ENCODE peak calls at places on chromosome 15, in six cellular contexts. X is neuronal stem cell, R is mammary epithelial cell, Q is Karpas-422, V is H1, O is GM23338. T is an unnamed sample.

GRCh38 chr15:47523669-47524068 is 193.6 kb upstream of the SEMA6D start:
- DNase-seq in X (no peak), R (peak), Q (no peak), V (no peak), O (no peak), T (peak)

GRCh38 chr15:58505581-58505980 is 73.8 kb downstream of the LIPC start:
- DNase-seq in X (no peak), R (no peak), Q (no peak), V (no peak), O (no peak), T (peak)

GRCh38 chr15:89680282-89680873 is 1.2 kb upstream of the PLIN1 start:
- DNase-seq in X (no peak), R (no peak), Q (no peak), V (no peak), O (no peak), T (peak)

GRCh38 chr15:68783226-68784054 is 37.3 kb downstream of the ANP32A start:
- DNase-seq in X (no peak), R (peak), Q (peak), V (no peak), O (peak), T (no peak)

GRCh38 chr15:28005004-28005527 is 94.0 kb downstream of the OCA2 start:
- DNase-seq in X (no peak), R (no peak), Q (no peak), V (no peak), O (no peak), T (no peak)

GRCh38 chr15:90320062-90320884 is 31.8 kb upstream of the ZNF774 start:
- DNase-seq in X (peak), R (peak), Q (peak), V (peak), O (peak), T (peak)

GRCh38 chr15:22839046-22839705 is 710 bp downstream of the NIPA2 start:
- DNase-seq in X (no peak), R (no peak), Q (peak), V (no peak), O (no peak), T (no peak)

GRCh38 chr15:49135893-49136292 is 19.5 kb downstream of the COPS2 start:
- DNase-seq in X (no peak), R (peak), Q (no peak), V (no peak), O (no peak), T (peak)

GRCh38 chr15:45790325-45790943 is 155.6 kb downstream of the SQOR start:
- DNase-seq in X (peak), R (peak), Q (peak), V (no peak), O (peak), T (peak)

GRCh38 chr15:38401101-38401500 is 52.8 kb upstream of the FAM98B start:
- DNase-seq in X (no peak), R (peak), Q (no peak), V (no peak), O (no peak), T (peak)

GRCh38 chr15:79948095-79948695 is 22.8 kb downstream of the BCL2A1 start:
- DNase-seq in X (no peak), R (no peak), Q (no peak), V (no peak), O (no peak), T (no peak)

GRCh38 chr15:51132384-51133139 is 37.9 kb upstream of the TNFAIP8L3 start:
- DNase-seq in X (peak), R (peak), Q (peak), V (no peak), O (peak), T (peak)

GRCh38 chr15:25736451-25736850 is 126.7 kb downstream of the ATP10A start:
- DNase-seq in X (no peak), R (no peak), Q (no peak), V (no peak), O (no peak), T (peak)

DNA sequence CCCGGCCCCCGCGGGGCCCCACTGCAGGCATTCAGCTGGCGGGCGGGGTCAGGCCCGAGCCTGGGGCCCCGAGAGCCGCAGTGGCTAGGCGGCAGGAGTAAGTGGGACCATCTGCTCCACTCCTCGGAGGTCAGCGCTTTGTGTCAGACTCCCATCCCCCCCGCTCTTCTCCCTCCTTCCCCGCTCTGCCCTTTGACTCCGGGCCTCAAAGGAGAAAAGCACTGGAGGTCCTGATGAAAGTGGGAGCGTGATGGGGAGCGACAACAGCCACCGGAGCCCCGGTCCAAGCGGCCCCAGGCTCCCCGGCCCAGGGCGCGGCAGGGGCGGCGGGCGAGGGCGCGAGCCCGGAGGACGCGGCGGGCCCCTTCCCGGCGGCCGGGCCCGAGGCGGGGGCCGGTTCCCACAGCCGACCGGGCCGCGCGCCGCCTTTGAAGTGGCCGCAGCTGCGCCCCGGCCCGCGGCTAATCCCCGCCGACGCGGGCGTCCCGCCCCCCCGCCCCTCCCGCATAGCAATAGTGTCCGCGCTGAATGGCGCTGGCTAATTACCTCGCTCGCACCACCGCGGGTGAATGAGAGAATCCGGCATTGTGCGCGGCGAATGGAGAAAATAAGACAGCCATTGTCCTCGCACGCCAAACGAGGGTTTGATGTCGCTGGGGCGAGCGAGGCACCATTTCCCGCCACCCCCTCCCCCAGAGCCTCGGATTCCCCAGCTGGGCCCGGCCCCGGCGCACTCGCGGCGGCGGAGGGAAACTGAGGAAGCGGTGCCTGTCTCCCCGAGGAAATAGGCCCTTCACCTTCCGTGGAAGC is 22.4 kb downstream of the IGDCC3 start:
- DNase-seq in X (peak), R (no peak), Q (no peak), V (no peak), O (peak), T (no peak)
- H3K4me3 ChIP-seq in X (peak), R (peak), Q (no peak), V (peak), O (peak), T (no peak)

GRCh38 chr15:32905481-32905880 is 187.7 kb downstream of the GREM1 start:
- DNase-seq in X (no peak), R (no peak), Q (no peak), V (no peak), O (no peak), T (no peak)

GRCh38 chr15:32910839-32911238 is 193.0 kb downstream of the GREM1 start:
- DNase-seq in X (no peak), R (no peak), Q (no peak), V (no peak), O (no peak), T (no peak)

GRCh38 chr15:32908921-32909320 is 191.1 kb downstream of the GREM1 start:
- DNase-seq in X (no peak), R (no peak), Q (no peak), V (no peak), O (no peak), T (no peak)

GRCh38 chr15:32909431-32909830 is 191.6 kb downstream of the GREM1 start:
- DNase-seq in X (no peak), R (peak), Q (no peak), V (no peak), O (no peak), T (peak)

GRCh38 chr15:32908135-32908801 is 190.5 kb downstream of the GREM1 start:
- DNase-seq in X (no peak), R (no peak), Q (peak), V (no peak), O (no peak), T (peak)
- H3K4me2 ChIP-seq in X (no peak), R (no peak), Q (peak), V (no peak), O (no peak), T (no peak)

GRCh38 chr15:56245871-56246814 is 2.5 kb upstream of the RFX7 start:
- DNase-seq in X (peak), R (peak), Q (peak), V (no peak), O (peak), T (peak)
- H3K4me3 ChIP-seq in X (peak), R (peak), Q (peak), V (no peak), O (peak), T (no peak)

DNA sequence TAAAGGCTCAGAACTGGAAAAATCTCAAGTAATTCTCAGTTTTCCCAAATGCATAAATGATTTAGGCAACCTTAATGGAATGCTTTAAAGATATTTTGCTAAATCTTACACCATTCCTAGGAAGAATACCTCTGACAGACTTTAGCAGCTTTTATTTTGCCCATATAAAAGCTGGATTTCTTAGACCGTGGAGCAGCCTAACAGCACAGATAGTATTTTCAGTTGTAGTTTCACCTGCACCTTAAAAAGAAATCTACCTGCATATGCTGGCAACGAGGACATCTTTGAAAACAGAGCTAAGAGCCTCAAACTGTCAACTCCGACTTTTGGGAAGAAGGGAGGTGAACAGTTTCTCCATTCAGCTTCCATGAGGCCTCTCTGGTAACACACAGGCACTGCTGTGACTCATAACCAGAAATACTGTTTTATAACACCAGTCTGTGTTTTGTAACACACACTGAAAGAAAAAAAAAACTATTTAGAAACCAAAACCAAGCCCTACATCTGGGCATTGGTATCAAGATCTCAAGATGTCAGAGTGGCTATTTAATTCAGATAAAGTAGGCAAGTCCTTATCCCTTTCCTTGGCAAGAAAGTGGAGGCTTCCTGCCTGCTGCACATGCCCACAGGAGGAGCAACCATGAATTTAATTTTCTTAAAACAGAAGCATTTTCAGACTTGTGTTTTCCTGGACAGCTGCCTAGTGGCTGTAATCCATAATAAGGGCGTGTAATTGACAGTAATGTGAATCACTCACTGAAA is 181.5 kb upstream of the ICE2 start:
- DNase-seq in X (no peak), R (peak), Q (no peak), V (no peak), O (no peak), T (peak)
- H3K4me2 ChIP-seq in X (no peak), R (peak), Q (no peak), V (peak), O (peak), T (peak)

GRCh38 chr15:91857224-91857585 is 3.7 kb downstream of the SLCO3A1 start:
- DNase-seq in X (no peak), R (no peak), Q (peak), V (no peak), O (no peak), T (no peak)
- H3K4me3 ChIP-seq in X (no peak), R (no peak), Q (peak), V (no peak), O (no peak), T (no peak)

DNA sequence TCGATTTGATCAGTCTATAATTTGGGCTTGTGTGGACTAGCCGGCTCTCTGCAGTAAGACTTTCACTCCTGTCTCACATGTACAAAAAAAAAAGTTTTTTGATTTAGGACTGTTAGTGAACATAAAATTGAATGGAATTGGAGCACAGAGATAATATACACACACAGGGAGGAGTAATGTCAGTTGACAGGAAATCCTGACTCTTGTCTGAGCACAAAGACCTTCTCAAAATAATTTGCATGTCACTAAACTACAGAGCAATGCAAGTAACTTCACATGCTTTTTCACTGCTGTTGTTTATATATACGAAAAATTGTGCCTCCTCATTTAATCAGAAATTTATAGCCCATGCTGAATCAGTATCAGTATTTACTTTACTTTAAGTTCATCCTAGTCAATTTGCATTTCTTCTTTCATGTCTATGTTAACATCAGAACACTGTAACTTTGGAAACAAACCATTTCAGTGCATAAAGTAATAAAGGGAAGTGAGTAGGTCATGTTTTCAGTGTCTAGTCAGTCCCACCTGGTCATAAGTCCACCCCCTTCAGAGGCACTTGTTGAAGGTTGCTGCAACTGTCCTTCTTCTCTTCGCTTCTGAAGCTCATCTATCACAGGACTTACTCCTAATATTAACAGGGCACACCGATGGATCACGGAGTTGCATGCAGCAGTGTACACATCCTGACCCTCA is 115.8 kb downstream of the FBXL22 start:
- DNase-seq in X (no peak), R (no peak), Q (no peak), V (no peak), O (no peak), T (no peak)
- H3K4me2 ChIP-seq in X (no peak), R (no peak), Q (no peak), V (no peak), O (no peak), T (no peak)

GRCh38 chr15:52440414-52440813 is 88.3 kb downstream of the MYO5A start:
- DNase-seq in X (no peak), R (peak), Q (no peak), V (no peak), O (no peak), T (peak)

GRCh38 chr15:52438047-52438446 is 90.6 kb downstream of the MYO5A start:
- DNase-seq in X (no peak), R (no peak), Q (no peak), V (no peak), O (no peak), T (no peak)

GRCh38 chr15:52439470-52439869 is 89.2 kb downstream of the MYO5A start:
- DNase-seq in X (no peak), R (no peak), Q (no peak), V (no peak), O (no peak), T (no peak)

GRCh38 chr15:52436971-52437370 is 91.7 kb downstream of the MYO5A start:
- DNase-seq in X (no peak), R (no peak), Q (no peak), V (no peak), O (no peak), T (peak)

GRCh38 chr15:52434885-52435284 is 93.8 kb downstream of the MYO5A start:
- DNase-seq in X (no peak), R (no peak), Q (no peak), V (no peak), O (no peak), T (no peak)
- H3K4me3 ChIP-seq in X (no peak), R (no peak), Q (no peak), V (no peak), O (no peak), T (no peak)

GRCh38 chr15:74710349-74711094 is 14.7 kb upstream of the EDC3 start:
- DNase-seq in X (no peak), R (no peak), Q (no peak), V (no peak), O (no peak), T (no peak)

GRCh38 chr15:74709011-74709410 is 13.2 kb upstream of the EDC3 start:
- DNase-seq in X (no peak), R (no peak), Q (peak), V (no peak), O (no peak), T (no peak)

GRCh38 chr15:74709892-74710291 is 14.1 kb upstream of the EDC3 start:
- DNase-seq in X (no peak), R (no peak), Q (no peak), V (no peak), O (no peak), T (no peak)
- H3K4me2 ChIP-seq in X (no peak), R (no peak), Q (no peak), V (no peak), O (no peak), T (no peak)

T was measured in fibroblast of lung.